ENCODE peak calls at places on chromosomes 16 and 17, in six cellular contexts. One of them, this sample, is unnamed.

GRCh38 chr16:67883872-67884261 is 818 bp upstream of the NRN1L start:
- DNase-seq in neural progenitor cell: peak; percentile 78
- DNase-seq in Peyer's patch: peak; percentile 77
- DNase-seq in psoas muscle: peak; percentile 64
- DNase-seq in prostate gland: peak; percentile 62
- DNase-seq in astrocyte: no peak
- DNase-seq in this sample: peak; percentile 53

GRCh38 chr16:70508752-70509151 is 14.6 kb downstream of the COG4 start:
- DNase-seq in astrocyte: no peak
- DNase-seq in psoas muscle: no peak
- DNase-seq in prostate gland: no peak
- DNase-seq in neural progenitor cell: no peak
- DNase-seq in Peyer's patch: no peak
- DNase-seq in this sample: no peak

GRCh38 chr16:80733366-80733901 is 71.0 kb downstream of the CDYL2 start:
- DNase-seq in astrocyte: no peak
- DNase-seq in Peyer's patch: no peak
- DNase-seq in psoas muscle: no peak
- DNase-seq in prostate gland: peak; percentile 17
- DNase-seq in neural progenitor cell: no peak
- DNase-seq in this sample: no peak

GRCh38 chr17:50920891-50921595 is 54.9 kb upstream of the TOB1 start:
- DNase-seq in astrocyte: no peak
- DNase-seq in psoas muscle: no peak
- DNase-seq in neural progenitor cell: peak; percentile 61
- DNase-seq in prostate gland: no peak
- DNase-seq in Peyer's patch: peak; percentile 74
- DNase-seq in this sample: no peak

GRCh38 chr17:38871992-38872605 is 2.2 kb downstream of the LASP1 start:
- DNase-seq in neural progenitor cell: no peak
- DNase-seq in prostate gland: no peak
- DNase-seq in psoas muscle: no peak
- DNase-seq in astrocyte: no peak
- DNase-seq in Peyer's patch: no peak
- DNase-seq in this sample: no peak

GRCh38 chr17:64632606-64633005 is 29.5 kb downstream of the SMURF2 start:
- DNase-seq in prostate gland: no peak
- DNase-seq in psoas muscle: no peak
- DNase-seq in neural progenitor cell: no peak
- DNase-seq in astrocyte: peak; percentile 25
- DNase-seq in Peyer's patch: no peak
- DNase-seq in this sample: no peak

GRCh38 chr17:44071198-44071520 is 624 bp downstream of the G6PC3 start:
- DNase-seq in neural progenitor cell: no peak
- DNase-seq in prostate gland: no peak
- DNase-seq in Peyer's patch: no peak
- DNase-seq in psoas muscle: no peak
- DNase-seq in astrocyte: peak; percentile 80
- DNase-seq in this sample: no peak

GRCh38 chr17:30788918-30789317 is 35.6 kb downstream of the CRLF3 start:
- DNase-seq in neural progenitor cell: no peak
- DNase-seq in astrocyte: peak; percentile 55
- DNase-seq in prostate gland: no peak
- DNase-seq in psoas muscle: no peak
- DNase-seq in Peyer's patch: no peak
- DNase-seq in this sample: no peak

GRCh38 chr17:74545456-74546230 is at the start of gene CD300C:
- DNase-seq in psoas muscle: no peak
- DNase-seq in astrocyte: peak; percentile 5
- DNase-seq in Peyer's patch: peak; percentile 51
- DNase-seq in neural progenitor cell: no peak
- DNase-seq in prostate gland: no peak
- DNase-seq in this sample: peak; percentile 40

GRCh38 chr16:8644513-8645140 is 23.1 kb downstream of the METTL22 start:
- DNase-seq in Peyer's patch: no peak
- DNase-seq in prostate gland: no peak
- DNase-seq in astrocyte: no peak
- DNase-seq in neural progenitor cell: no peak
- DNase-seq in psoas muscle: no peak
- DNase-seq in this sample: no peak

GRCh38 chr16:3654249-3654991 is at the start of gene DNASE1:
- DNase-seq in psoas muscle: peak; percentile 39
- DNase-seq in Peyer's patch: peak; percentile 92
- DNase-seq in prostate gland: no peak
- DNase-seq in astrocyte: peak; percentile 31
- DNase-seq in neural progenitor cell: peak; percentile 63
- DNase-seq in this sample: no peak

DNA sequence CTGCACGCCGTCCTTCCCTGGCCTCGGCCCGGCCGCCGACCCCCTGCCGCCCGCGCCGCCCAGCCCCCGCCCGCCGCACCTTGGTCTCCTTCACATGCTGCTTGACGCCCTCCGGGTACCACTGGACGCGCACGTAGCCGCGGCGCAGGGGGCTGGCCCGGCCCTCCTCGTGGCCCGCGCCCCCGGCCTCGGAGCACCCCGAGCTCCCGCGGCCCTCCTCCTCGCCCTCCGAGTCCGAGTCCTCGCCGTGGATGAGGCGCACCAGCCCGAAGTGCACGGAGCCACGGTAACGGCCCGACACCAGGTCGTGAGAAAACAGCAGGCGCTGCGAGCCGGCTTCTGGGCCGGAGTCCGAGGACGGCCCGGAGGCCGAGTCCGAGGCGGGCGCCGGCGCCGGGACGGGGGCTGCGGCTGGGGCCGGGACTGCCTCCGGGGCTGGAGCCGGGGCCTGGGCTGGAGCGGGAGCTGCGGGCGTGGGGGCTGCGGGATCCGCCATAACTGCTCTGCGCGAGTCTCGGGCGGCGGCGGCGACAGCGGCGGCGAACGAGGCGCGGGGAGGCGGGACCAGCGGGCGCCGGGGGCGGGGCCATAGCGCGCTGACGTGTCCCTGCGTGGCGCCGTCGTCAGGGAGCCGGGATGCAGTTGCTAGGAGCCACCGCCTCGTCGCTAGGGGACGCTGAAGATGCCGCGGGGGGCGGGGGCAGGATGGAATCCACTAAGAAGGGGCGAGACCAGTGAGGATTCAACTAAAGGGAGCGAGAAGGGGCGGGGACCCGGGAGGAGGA is at the start of gene UBE2O:
- DNase-seq in astrocyte: peak; percentile 63
- DNase-seq in psoas muscle: peak; percentile 90
- DNase-seq in Peyer's patch: peak; percentile 93
- DNase-seq in prostate gland: peak; percentile 76
- DNase-seq in neural progenitor cell: peak; percentile 96
- DNase-seq in this sample: peak; percentile 83
- TF ChIP-seq CTCF in astrocyte: no peak
- TF ChIP-seq CTCF in psoas muscle: peak; percentile 33
- TF ChIP-seq CTCF in Peyer's patch: peak; percentile 32
- TF ChIP-seq CTCF in prostate gland: no peak
- TF ChIP-seq CTCF in neural progenitor cell: peak; percentile 60
- TF ChIP-seq CTCF in this sample: peak; percentile 58

GRCh38 chr17:60390881-60391418 is 983 bp downstream of the USP32 start:
- DNase-seq in astrocyte: peak; percentile 47
- DNase-seq in Peyer's patch: peak; percentile 47
- DNase-seq in prostate gland: peak; percentile 29
- DNase-seq in neural progenitor cell: peak; percentile 48
- DNase-seq in psoas muscle: peak; percentile 33
- DNase-seq in this sample: peak; percentile 37
- H3K27ac ChIP-seq in astrocyte: peak overlapping the region; percentile 89
- H3K27ac ChIP-seq in Peyer's patch: peak overlapping the region; percentile 95
- H3K27ac ChIP-seq in prostate gland: peak overlapping the region; percentile 96
- H3K27ac ChIP-seq in neural progenitor cell: peak overlapping the region; percentile 94
- H3K27ac ChIP-seq in psoas muscle: peak overlapping the region; percentile 92
- H3K27ac ChIP-seq in this sample: peak overlapping the region; percentile 70

GRCh38 chr17:55570360-55570759 is 59.1 kb upstream of the SMIM36 start:
- DNase-seq in astrocyte: no peak
- DNase-seq in psoas muscle: no peak
- DNase-seq in Peyer's patch: no peak
- DNase-seq in prostate gland: no peak
- DNase-seq in neural progenitor cell: no peak
- DNase-seq in this sample: no peak

GRCh38 chr17:55563363-55563762 is 52.1 kb upstream of the SMIM36 start:
- DNase-seq in neural progenitor cell: no peak
- DNase-seq in Peyer's patch: no peak
- DNase-seq in psoas muscle: no peak
- DNase-seq in astrocyte: no peak
- DNase-seq in prostate gland: no peak
- DNase-seq in this sample: no peak

GRCh38 chr17:55564077-55564476 is 52.8 kb upstream of the SMIM36 start:
- DNase-seq in prostate gland: no peak
- DNase-seq in astrocyte: peak; percentile 47
- DNase-seq in Peyer's patch: no peak
- DNase-seq in psoas muscle: no peak
- DNase-seq in neural progenitor cell: no peak
- DNase-seq in this sample: no peak

GRCh38 chr17:55571095-55571494 is 59.8 kb upstream of the SMIM36 start:
- DNase-seq in Peyer's patch: no peak
- DNase-seq in astrocyte: peak; percentile 46
- DNase-seq in neural progenitor cell: no peak
- DNase-seq in prostate gland: no peak
- DNase-seq in psoas muscle: no peak
- DNase-seq in this sample: no peak

DNA sequence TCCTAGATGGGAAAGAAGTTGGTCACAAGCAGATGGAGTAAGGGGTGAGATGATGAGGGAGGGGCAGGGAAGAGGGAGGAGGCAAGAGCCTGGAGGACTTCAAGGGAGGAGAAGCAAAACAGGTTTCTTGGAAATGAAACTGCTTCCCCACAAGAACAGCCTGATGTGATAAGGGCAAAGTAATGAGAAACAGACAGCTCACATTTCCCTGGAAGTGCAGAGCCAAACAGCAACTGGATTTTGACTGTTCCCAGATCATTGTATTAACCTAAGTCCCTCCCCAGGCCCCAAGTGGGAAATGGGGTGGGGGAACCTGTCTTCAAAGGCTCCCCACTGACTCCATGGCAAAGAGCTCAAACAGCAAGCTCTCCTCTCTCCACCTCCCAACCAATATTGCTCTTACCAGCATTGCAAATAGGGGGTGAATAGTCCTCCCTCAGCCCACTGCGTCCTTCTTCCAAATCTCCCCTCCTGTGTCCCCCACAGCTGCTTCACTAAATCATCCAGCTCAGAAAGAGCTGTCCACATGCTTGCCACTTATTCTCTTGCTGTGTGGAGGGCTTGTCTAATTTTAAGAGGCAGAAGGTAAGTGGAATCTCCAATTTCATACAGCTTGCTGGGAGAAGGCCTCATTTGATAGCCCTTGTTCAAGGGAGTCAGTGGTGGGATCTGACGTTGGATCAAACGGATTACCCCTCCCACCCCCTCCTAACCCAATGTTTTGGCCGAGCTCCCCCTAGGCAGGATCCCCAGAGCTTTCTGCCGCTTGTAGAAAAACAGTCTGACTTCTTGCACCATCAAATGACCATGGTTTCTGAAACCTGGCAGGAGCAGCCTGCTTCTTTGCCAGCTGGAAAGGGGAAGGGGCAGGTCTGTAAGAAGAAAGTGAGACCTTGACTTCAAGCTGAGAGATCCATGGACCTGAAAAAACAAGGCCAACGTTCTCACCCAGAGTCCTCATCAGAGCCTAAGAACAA is 56.3 kb upstream of the SMIM36 start:
- DNase-seq in Peyer's patch: no peak
- DNase-seq in psoas muscle: peak; percentile 75
- DNase-seq in prostate gland: no peak
- DNase-seq in neural progenitor cell: no peak
- DNase-seq in astrocyte: no peak
- DNase-seq in this sample: no peak
- TF ChIP-seq CTCF in Peyer's patch: no peak
- TF ChIP-seq CTCF in psoas muscle: no peak
- TF ChIP-seq CTCF in prostate gland: no peak
- TF ChIP-seq CTCF in neural progenitor cell: no peak
- TF ChIP-seq CTCF in astrocyte: no peak
- TF ChIP-seq CTCF in this sample: no peak

DNA sequence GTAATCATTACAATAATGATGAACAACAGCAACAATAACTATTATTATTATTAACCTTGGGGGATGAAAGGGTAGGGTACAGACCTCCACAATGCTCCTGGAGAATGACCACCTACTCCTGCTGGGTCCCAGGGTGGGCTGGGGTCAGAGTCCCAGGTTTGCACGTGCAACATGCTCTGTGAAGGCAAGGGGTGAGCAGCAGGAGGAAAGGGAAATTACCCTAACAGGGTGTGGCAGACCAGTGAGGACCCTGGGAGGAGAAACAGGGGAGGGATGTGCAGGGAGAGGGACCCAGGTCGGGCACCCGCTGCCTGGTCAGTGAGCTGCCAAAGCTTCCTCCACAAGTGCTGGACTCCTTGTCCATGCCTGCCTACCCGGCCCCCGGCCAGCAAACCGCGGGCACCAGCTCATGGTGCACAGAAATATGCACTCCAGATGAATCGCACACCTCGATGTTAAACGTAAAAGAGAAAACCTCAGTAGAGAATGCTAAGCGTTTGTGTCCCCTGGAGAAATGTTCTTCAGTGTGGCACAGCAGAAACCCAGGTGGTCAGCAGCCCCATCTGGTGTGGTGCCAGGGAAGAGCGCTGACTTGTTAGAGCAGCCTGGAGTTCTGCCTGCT is 767.1 kb downstream of the KCNJ18 start:
- DNase-seq in neural progenitor cell: no peak
- DNase-seq in psoas muscle: no peak
- DNase-seq in prostate gland: no peak
- DNase-seq in astrocyte: no peak
- DNase-seq in Peyer's patch: no peak
- DNase-seq in this sample: no peak
- H3K27ac ChIP-seq in neural progenitor cell: no peak overlapping the region
- H3K27ac ChIP-seq in psoas muscle: no peak overlapping the region
- H3K27ac ChIP-seq in prostate gland: no peak overlapping the region
- H3K27ac ChIP-seq in astrocyte: no peak overlapping the region
- H3K27ac ChIP-seq in Peyer's patch: no peak overlapping the region
- H3K27ac ChIP-seq in this sample: no peak overlapping the region

This sample was measured in dorsolateral prefrontal cortex.